ENCODE peak calls at places on chromosomes 5 and 9, in seven cellular contexts. One of them, this sample, is unnamed.

GRCh38 chr5:174305241-174305681 is 259.8 kb downstream of the NSG2 start:
- DNase-seq in fibroblast of the conjunctiva: no peak
- DNase-seq in HS-27A: no peak
- DNase-seq in H7: peak
- DNase-seq in NCI-H82: no peak
- DNase-seq in hypothalamus: no peak
- DNase-seq in naive thymus-derived CD8-positive, alpha-beta T cell: no peak
- DNase-seq in this sample: no peak

GRCh38 chr5:111929892-111930291 is 172.9 kb upstream of the NREP start:
- DNase-seq in fibroblast of the conjunctiva: peak
- DNase-seq in HS-27A: no peak
- DNase-seq in H7: no peak
- DNase-seq in NCI-H82: no peak
- DNase-seq in hypothalamus: no peak
- DNase-seq in naive thymus-derived CD8-positive, alpha-beta T cell: no peak
- DNase-seq in this sample: no peak

GRCh38 chr5:71684309-71684708 is 34.8 kb upstream of the CARTPT start:
- DNase-seq in fibroblast of the conjunctiva: no peak
- DNase-seq in HS-27A: no peak
- DNase-seq in H7: no peak
- DNase-seq in NCI-H82: no peak
- DNase-seq in hypothalamus: no peak
- DNase-seq in naive thymus-derived CD8-positive, alpha-beta T cell: no peak
- DNase-seq in this sample: no peak

GRCh38 chr9:123483191-123483803 is 127.3 kb downstream of the CRB2 start:
- DNase-seq in fibroblast of the conjunctiva: no peak
- DNase-seq in HS-27A: no peak
- DNase-seq in H7: peak
- DNase-seq in NCI-H82: no peak
- DNase-seq in hypothalamus: no peak
- DNase-seq in naive thymus-derived CD8-positive, alpha-beta T cell: no peak
- DNase-seq in this sample: no peak

GRCh38 chr9:36407122-36407723 is 7.2 kb upstream of the RNF38 start:
- DNase-seq in fibroblast of the conjunctiva: peak
- DNase-seq in HS-27A: peak
- DNase-seq in H7: peak
- DNase-seq in NCI-H82: peak
- DNase-seq in hypothalamus: peak
- DNase-seq in naive thymus-derived CD8-positive, alpha-beta T cell: peak
- DNase-seq in this sample: peak

GRCh38 chr5:666816-667498 is 26.2 kb downstream of the TPPP start:
- DNase-seq in fibroblast of the conjunctiva: no peak
- DNase-seq in HS-27A: no peak
- DNase-seq in H7: no peak
- DNase-seq in NCI-H82: no peak
- DNase-seq in hypothalamus: no peak
- DNase-seq in naive thymus-derived CD8-positive, alpha-beta T cell: no peak
- DNase-seq in this sample: no peak

GRCh38 chr9:127122176-127123151 is at the start of gene ANGPTL2:
- DNase-seq in fibroblast of the conjunctiva: peak
- DNase-seq in HS-27A: peak
- DNase-seq in H7: peak
- DNase-seq in NCI-H82: peak
- DNase-seq in hypothalamus: peak
- DNase-seq in naive thymus-derived CD8-positive, alpha-beta T cell: no peak
- DNase-seq in this sample: peak

GRCh38 chr9:108789742-108790141 is 66.0 kb downstream of the ACTL7B start:
- DNase-seq in fibroblast of the conjunctiva: no peak
- DNase-seq in HS-27A: no peak
- DNase-seq in H7: no peak
- DNase-seq in NCI-H82: no peak
- DNase-seq in hypothalamus: no peak
- DNase-seq in naive thymus-derived CD8-positive, alpha-beta T cell: no peak
- DNase-seq in this sample: no peak

GRCh38 chr5:1793301-1793740 is 6.3 kb downstream of the MRPL36 start:
- DNase-seq in fibroblast of the conjunctiva: no peak
- DNase-seq in HS-27A: no peak
- DNase-seq in H7: no peak
- DNase-seq in NCI-H82: no peak
- DNase-seq in hypothalamus: no peak
- DNase-seq in naive thymus-derived CD8-positive, alpha-beta T cell: no peak
- DNase-seq in this sample: peak

GRCh38 chr5:168707646-168708300 is 128.6 kb upstream of the PANK3 start:
- DNase-seq in fibroblast of the conjunctiva: no peak
- DNase-seq in HS-27A: no peak
- DNase-seq in H7: no peak
- DNase-seq in NCI-H82: no peak
- DNase-seq in hypothalamus: no peak
- DNase-seq in naive thymus-derived CD8-positive, alpha-beta T cell: no peak
- DNase-seq in this sample: no peak

GRCh38 chr5:143886621-143887301 is 74.8 kb downstream of the HMHB1 start:
- DNase-seq in fibroblast of the conjunctiva: peak
- DNase-seq in HS-27A: no peak
- DNase-seq in H7: no peak
- DNase-seq in NCI-H82: no peak
- DNase-seq in hypothalamus: peak
- DNase-seq in naive thymus-derived CD8-positive, alpha-beta T cell: no peak
- DNase-seq in this sample: peak

GRCh38 chr5:5645891-5646290 is 223.4 kb downstream of the ICE1 start:
- DNase-seq in fibroblast of the conjunctiva: no peak
- DNase-seq in HS-27A: no peak
- DNase-seq in H7: no peak
- DNase-seq in NCI-H82: no peak
- DNase-seq in hypothalamus: no peak
- DNase-seq in naive thymus-derived CD8-positive, alpha-beta T cell: no peak
- DNase-seq in this sample: no peak

GRCh38 chr9:135926402-135927194 is 19.3 kb upstream of the CAMSAP1 start:
- DNase-seq in fibroblast of the conjunctiva: peak
- DNase-seq in HS-27A: peak
- DNase-seq in H7: peak
- DNase-seq in NCI-H82: no peak
- DNase-seq in hypothalamus: no peak
- DNase-seq in naive thymus-derived CD8-positive, alpha-beta T cell: no peak
- DNase-seq in this sample: no peak

GRCh38 chr5:53456366-53456765 is 24.1 kb upstream of the FST start:
- DNase-seq in fibroblast of the conjunctiva: no peak
- DNase-seq in HS-27A: no peak
- DNase-seq in H7: no peak
- DNase-seq in NCI-H82: no peak
- DNase-seq in hypothalamus: no peak
- DNase-seq in naive thymus-derived CD8-positive, alpha-beta T cell: no peak
- DNase-seq in this sample: no peak

GRCh38 chr5:4642525-4642924 is 497.6 kb upstream of the ADAMTS16 start:
- DNase-seq in fibroblast of the conjunctiva: no peak
- DNase-seq in HS-27A: no peak
- DNase-seq in H7: no peak
- DNase-seq in NCI-H82: no peak
- DNase-seq in hypothalamus: no peak
- DNase-seq in naive thymus-derived CD8-positive, alpha-beta T cell: no peak
- DNase-seq in this sample: no peak

GRCh38 chr9:94935396-94935795 is 208.9 kb downstream of the AOPEP start:
- DNase-seq in fibroblast of the conjunctiva: no peak
- DNase-seq in HS-27A: no peak
- DNase-seq in H7: no peak
- DNase-seq in NCI-H82: no peak
- DNase-seq in hypothalamus: no peak
- DNase-seq in naive thymus-derived CD8-positive, alpha-beta T cell: no peak
- DNase-seq in this sample: no peak

GRCh38 chr5:141934099-141934844 is 10.6 kb downstream of the DELE1 start:
- DNase-seq in fibroblast of the conjunctiva: no peak
- DNase-seq in HS-27A: no peak
- DNase-seq in H7: no peak
- DNase-seq in NCI-H82: no peak
- DNase-seq in hypothalamus: no peak
- DNase-seq in naive thymus-derived CD8-positive, alpha-beta T cell: no peak
- DNase-seq in this sample: peak

GRCh38 chr9:127505396-127506116 is 54.2 kb downstream of the LRSAM1 start:
- DNase-seq in fibroblast of the conjunctiva: no peak
- DNase-seq in HS-27A: no peak
- DNase-seq in H7: peak
- DNase-seq in NCI-H82: peak
- DNase-seq in hypothalamus: no peak
- DNase-seq in naive thymus-derived CD8-positive, alpha-beta T cell: no peak
- DNase-seq in this sample: peak

GRCh38 chr9:79023134-79023577 is 548.6 kb upstream of the TLE4 start:
- DNase-seq in fibroblast of the conjunctiva: peak
- DNase-seq in HS-27A: peak
- DNase-seq in H7: no peak
- DNase-seq in NCI-H82: no peak
- DNase-seq in hypothalamus: no peak
- DNase-seq in naive thymus-derived CD8-positive, alpha-beta T cell: no peak
- DNase-seq in this sample: no peak

GRCh38 chr9:86591472-86591871 is 237.3 kb upstream of the TUT7 start:
- DNase-seq in fibroblast of the conjunctiva: no peak
- DNase-seq in HS-27A: no peak
- DNase-seq in H7: no peak
- DNase-seq in NCI-H82: no peak
- DNase-seq in hypothalamus: no peak
- DNase-seq in naive thymus-derived CD8-positive, alpha-beta T cell: no peak
- DNase-seq in this sample: no peak

GRCh38 chr9:70954126-70954525 is 167.3 kb downstream of the TRPM3 start:
- DNase-seq in fibroblast of the conjunctiva: peak
- DNase-seq in HS-27A: peak
- DNase-seq in H7: no peak
- DNase-seq in NCI-H82: peak
- DNase-seq in hypothalamus: no peak
- DNase-seq in naive thymus-derived CD8-positive, alpha-beta T cell: no peak
- DNase-seq in this sample: no peak

GRCh38 chr9:109012009-109012875 is 1.1 kb downstream of the CTNNAL1 start:
- DNase-seq in fibroblast of the conjunctiva: peak
- DNase-seq in HS-27A: peak
- DNase-seq in H7: no peak
- DNase-seq in NCI-H82: peak
- DNase-seq in hypothalamus: peak
- DNase-seq in naive thymus-derived CD8-positive, alpha-beta T cell: no peak
- DNase-seq in this sample: peak

GRCh38 chr5:4027335-4027734 is 431.7 kb downstream of the IRX1 start:
- DNase-seq in fibroblast of the conjunctiva: no peak
- DNase-seq in HS-27A: no peak
- DNase-seq in H7: no peak
- DNase-seq in NCI-H82: no peak
- DNase-seq in hypothalamus: no peak
- DNase-seq in naive thymus-derived CD8-positive, alpha-beta T cell: no peak
- DNase-seq in this sample: no peak

GRCh38 chr9:32161209-32161608 is 223.2 kb upstream of the ACO1 start:
- DNase-seq in fibroblast of the conjunctiva: no peak
- DNase-seq in HS-27A: no peak
- DNase-seq in H7: no peak
- DNase-seq in NCI-H82: no peak
- DNase-seq in hypothalamus: no peak
- DNase-seq in naive thymus-derived CD8-positive, alpha-beta T cell: no peak
- DNase-seq in this sample: no peak

GRCh38 chr9:133918123-133918813 is 73.9 kb downstream of the VAV2 start:
- DNase-seq in fibroblast of the conjunctiva: no peak
- DNase-seq in HS-27A: no peak
- DNase-seq in H7: no peak
- DNase-seq in NCI-H82: no peak
- DNase-seq in hypothalamus: no peak
- DNase-seq in naive thymus-derived CD8-positive, alpha-beta T cell: no peak
- DNase-seq in this sample: no peak

GRCh38 chr5:2904956-2905355 is 153.5 kb upstream of the IRX2 start:
- DNase-seq in fibroblast of the conjunctiva: no peak
- DNase-seq in HS-27A: no peak
- DNase-seq in H7: no peak
- DNase-seq in NCI-H82: no peak
- DNase-seq in hypothalamus: no peak
- DNase-seq in naive thymus-derived CD8-positive, alpha-beta T cell: no peak
- DNase-seq in this sample: no peak

GRCh38 chr9:123657099-123657498 is 272.8 kb downstream of the DENND1A start:
- DNase-seq in fibroblast of the conjunctiva: no peak
- DNase-seq in HS-27A: no peak
- DNase-seq in H7: peak
- DNase-seq in NCI-H82: peak
- DNase-seq in hypothalamus: no peak
- DNase-seq in naive thymus-derived CD8-positive, alpha-beta T cell: no peak
- DNase-seq in this sample: peak

GRCh38 chr5:171957591-171958251 is 48.7 kb downstream of the FBXW11 start:
- DNase-seq in fibroblast of the conjunctiva: no peak
- DNase-seq in HS-27A: no peak
- DNase-seq in H7: no peak
- DNase-seq in NCI-H82: no peak
- DNase-seq in hypothalamus: no peak
- DNase-seq in naive thymus-derived CD8-positive, alpha-beta T cell: peak
- DNase-seq in this sample: no peak

This sample was measured in NCI-H69.